ENCODE peak calls at places on chromosomes 5 and 9, in five cellular contexts. T is neural progenitor cell, D is H1, C is PC-3, X is colonic mucosa. M is an unnamed sample.

GRCh38 chr5:132027027-132027426 is 15.6 kb upstream of the ACSL6 start:
- DNase-seq in C (no peak), D (no peak), T (no peak), X (no peak), M (no peak)

GRCh38 chr5:127602481-127602880 is 46.4 kb upstream of the CTXN3 start:
- DNase-seq in D (peak), C (no peak), T (no peak), X (no peak), M (no peak)

GRCh38 chr5:127358782-127359181 is 68.2 kb downstream of the MEGF10 start:
- DNase-seq in C (no peak), T (no peak), X (no peak), D (no peak), M (peak)

GRCh38 chr5:72018158-72018803 is 89.0 kb upstream of the MAP1B start:
- DNase-seq in X (peak), D (peak), C (peak), T (peak), M (peak)

GRCh38 chr5:163861670-163862069 is 356.3 kb downstream of the MAT2B start:
- DNase-seq in C (no peak), D (no peak), T (no peak), X (no peak), M (no peak)

GRCh38 chr9:137306546-137307254 is 4.6 kb upstream of the NRARP start:
- DNase-seq in T (no peak), X (peak), C (no peak), D (no peak), M (no peak)

GRCh38 chr5:158727771-158728311 is 371.9 kb downstream of the EBF1 start:
- DNase-seq in T (no peak), X (no peak), C (no peak), D (no peak), M (peak)

GRCh38 chr5:165149439-165149838 is 1644.0 kb downstream of the MAT2B start:
- DNase-seq in C (no peak), T (peak), D (no peak), X (no peak), M (no peak)

GRCh38 chr5:40220260-40220659 is 459.5 kb upstream of the PTGER4 start:
- DNase-seq in T (no peak), X (no peak), C (no peak), D (no peak), M (no peak)

GRCh38 chr9:89532478-89532877 is 34.6 kb upstream of the SEMA4D start:
- DNase-seq in T (no peak), D (no peak), X (no peak), C (no peak), M (no peak)

GRCh38 chr9:106482733-106483132 is 380.2 kb upstream of the ZNF462 start:
- DNase-seq in X (no peak), D (no peak), T (no peak), C (peak), M (no peak)

GRCh38 chr9:114604974-114605373 is 6.1 kb upstream of the TMEM268 start:
- DNase-seq in T (no peak), C (no peak), D (no peak), X (no peak), M (no peak)

GRCh38 chr5:157511656-157512644 is 51.9 kb downstream of the NIPAL4 start:
- DNase-seq in X (peak), T (peak), C (peak), D (no peak), M (peak)

GRCh38 chr9:137396227-137396626 is 26.7 kb downstream of the EXD3 start:
- DNase-seq in X (no peak), C (no peak), D (no peak), T (peak), M (peak)

GRCh38 chr9:82524407-82524806 is 535.8 kb downstream of the SPATA31D1 start:
- DNase-seq in X (no peak), T (no peak), C (no peak), D (no peak), M (no peak)

GRCh38 chr9:99998266-99998665 is 91.8 kb downstream of the STX17 start:
- DNase-seq in X (no peak), T (no peak), D (peak), C (no peak), M (no peak)

GRCh38 chr9:98118640-98119601 is at the start of gene TRIM14:
- DNase-seq in X (peak), D (peak), C (peak), T (peak), M (peak)

GRCh38 chr5:154642499-154643245 is 112.5 kb upstream of the LARP1 start:
- DNase-seq in C (peak), D (no peak), T (peak), X (no peak), M (peak)

GRCh38 chr9:112945620-112946208 is 55.0 kb upstream of the SLC46A2 start:
- DNase-seq in T (peak), X (peak), D (peak), C (peak), M (no peak)

GRCh38 chr9:111572945-111573604 is 26.4 kb downstream of the PTGR1 start:
- DNase-seq in C (no peak), D (no peak), T (no peak), X (no peak), M (peak)

GRCh38 chr9:83199240-83199639 is 136.3 kb upstream of the RASEF start:
- DNase-seq in D (no peak), C (peak), X (peak), T (peak), M (peak)

GRCh38 chr9:68949271-68950000 is 64.5 kb downstream of the PRKACG start:
- DNase-seq in D (no peak), X (no peak), T (no peak), C (peak), M (no peak)

GRCh38 chr9:9913276-9913832 is 699.4 kb downstream of the PTPRD start:
- DNase-seq in C (no peak), X (no peak), D (no peak), T (no peak), M (no peak)

GRCh38 chr5:116944171-116944570 is 369.5 kb upstream of the SEMA6A start:
- DNase-seq in C (no peak), T (peak), D (no peak), X (peak), M (peak)

GRCh38 chr5:135271533-135272310 is 127.3 kb downstream of the MACROH2A1 start:
- DNase-seq in C (no peak), X (no peak), T (peak), D (no peak), M (no peak)

GRCh38 chr5:168903082-168903481 is 323.9 kb upstream of the PANK3 start:
- DNase-seq in D (no peak), T (no peak), C (no peak), X (no peak), M (no peak)

GRCh38 chr9:124869466-124869985 is 7.6 kb downstream of the ARPC5L start:
- DNase-seq in D (no peak), T (peak), C (peak), X (peak), M (no peak)

GRCh38 chr9:25691786-25692185 is 13.5 kb upstream of the TUSC1 start:
- DNase-seq in T (no peak), D (no peak), C (no peak), X (no peak), M (peak)

GRCh38 chr5:58466939-58467338 is 7.1 kb upstream of the PLK2 start:
- DNase-seq in D (no peak), C (peak), X (no peak), T (peak), M (peak)

GRCh38 chr5:10756539-10756938 is 4.5 kb downstream of the DAP start:
- DNase-seq in C (peak), T (no peak), D (no peak), X (no peak), M (no peak)
- TF ChIP-seq CTCF in C (no peak), T (no peak), D (no peak), X (no peak), M (no peak)

GRCh38 chr5:4725594-4725993 is 414.5 kb upstream of the ADAMTS16 start:
- DNase-seq in X (no peak), D (no peak), C (no peak), T (no peak), M (no peak)
- H3K27ac ChIP-seq in X (no peak), D (no peak), C (no peak), T (no peak), M (no peak)

GRCh38 chr5:18465833-18466681 is 831.8 kb downstream of the TAF11L14 start:
- DNase-seq in T (peak), D (peak), X (peak), C (peak), M (peak)
- TF ChIP-seq CTCF in T (peak), D (peak), X (peak), C (peak), M (peak)

GRCh38 chr5:145937432-145938250 is 1.3 kb downstream of the SH3RF2 start:
- DNase-seq in C (peak), T (no peak), D (peak), X (peak), M (no peak)
- H3K27ac ChIP-seq in C (peak), T (no peak), D (no peak), X (peak), M (no peak)

DNA sequence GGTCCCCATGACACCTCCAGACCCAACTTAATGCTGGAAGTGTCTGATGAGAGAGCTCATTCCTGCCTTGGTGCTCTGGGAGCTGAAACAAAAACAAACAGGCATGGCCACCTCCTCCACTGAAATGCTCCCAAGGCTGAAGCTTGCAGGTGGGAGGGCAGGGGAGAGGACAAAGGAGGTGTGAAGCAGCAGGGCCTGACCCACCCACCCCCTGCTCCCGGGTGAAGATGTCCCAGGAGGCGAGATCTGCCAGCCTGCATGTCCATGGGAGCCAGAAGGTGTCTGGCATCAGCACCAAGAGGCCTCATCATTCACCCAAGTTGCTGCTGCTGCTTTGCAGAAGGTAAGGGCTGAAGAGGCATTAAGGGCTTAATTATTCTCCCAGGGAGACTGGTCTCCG is 4.2 kb upstream of the CCIN start:
- DNase-seq in X (no peak), D (no peak), T (no peak), C (no peak), M (no peak)
- TF ChIP-seq CTCF in X (no peak), D (no peak), T (no peak), C (no peak), M (no peak)

GRCh38 chr9:128685636-128686489 is 3.2 kb upstream of the SET start:
- DNase-seq in T (no peak), C (no peak), D (no peak), X (peak), M (no peak)
- H3K27ac ChIP-seq in T (no peak), C (peak), D (no peak), X (peak), M (no peak)

GRCh38 chr5:88049737-88050136 is 218.9 kb downstream of the TMEM161B start:
- DNase-seq in T (no peak), D (no peak), C (no peak), X (no peak), M (no peak)
- TF ChIP-seq CTCF in T (no peak), D (no peak), C (no peak), X (no peak), M (no peak)

GRCh38 chr9:95111716-95112115 is 205.8 kb downstream of the FANCC start:
- DNase-seq in X (no peak), T (no peak), D (no peak), C (no peak), M (no peak)
- H3K27ac ChIP-seq in X (no peak), T (no peak), D (no peak), C (no peak), M (no peak)

DNA sequence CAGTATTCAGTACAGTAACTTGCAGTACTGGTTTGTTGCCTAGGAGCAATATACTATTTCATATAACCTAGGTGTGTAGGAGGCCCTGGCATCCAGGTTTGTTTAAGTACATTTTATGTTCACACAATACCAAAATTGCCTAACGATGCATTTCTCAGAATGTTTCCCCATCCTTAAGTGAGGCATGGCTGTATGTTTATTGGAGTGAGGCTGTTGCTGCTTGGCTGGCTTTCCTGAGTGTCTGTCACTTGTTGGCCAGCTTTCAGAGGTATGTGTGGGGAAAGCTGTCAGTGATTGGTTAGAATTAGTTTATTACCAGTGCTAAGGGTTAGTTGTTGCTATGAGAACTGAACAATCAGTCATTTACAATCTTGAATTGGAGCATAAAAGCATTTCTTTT is 154.1 kb upstream of the CDH12 start:
- DNase-seq in D (no peak), T (no peak), C (no peak), X (no peak), M (no peak)
- TF ChIP-seq CTCF in D (no peak), T (no peak), C (no peak), X (no peak), M (no peak)

GRCh38 chr9:134778841-134779411 is 101.7 kb upstream of the FCN2 start:
- DNase-seq in C (peak), D (peak), T (peak), X (peak), M (peak)

GRCh38 chr9:134777153-134777552 is 103.5 kb upstream of the FCN2 start:
- DNase-seq in D (no peak), X (no peak), C (no peak), T (no peak), M (no peak)

GRCh38 chr9:134779640-134780039 is 101.0 kb upstream of the FCN2 start:
- DNase-seq in T (no peak), C (no peak), D (no peak), X (no peak), M (no peak)

GRCh38 chr9:134776080-134776796 is 104.4 kb upstream of the FCN2 start:
- DNase-seq in T (no peak), C (no peak), X (no peak), D (no peak), M (no peak)

DNA sequence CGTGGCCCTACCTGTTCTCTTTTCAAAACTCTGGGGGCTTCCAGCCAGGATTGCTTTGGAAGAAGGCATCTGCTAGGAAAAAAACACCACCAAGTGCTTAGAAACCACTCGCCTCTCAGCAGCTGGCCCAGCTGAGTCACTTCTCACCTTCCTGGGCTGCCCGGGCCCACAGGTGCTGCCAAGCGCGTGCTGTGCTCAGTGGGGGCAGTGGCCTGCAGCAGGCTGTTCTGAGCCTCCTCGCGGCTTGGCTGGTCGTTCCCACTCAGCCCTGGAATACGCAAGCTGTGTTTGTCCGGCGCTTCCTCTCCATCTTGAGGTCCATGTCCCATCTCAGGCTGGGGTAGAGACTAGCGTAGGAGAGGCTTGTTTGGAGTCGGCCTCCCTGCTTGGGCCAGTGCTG is 102.5 kb upstream of the FCN2 start:
- DNase-seq in C (no peak), T (no peak), D (no peak), X (no peak), M (no peak)
- H3K27ac ChIP-seq in C (no peak), T (no peak), D (no peak), X (no peak), M (no peak)

M was measured in brain microvascular endothelial cell.